ENCODE peak calls at places on chromosome 6, in four cellular contexts. One of them, this sample, is unnamed.

GRCh38 chr6:18019539-18020534 is 32.4 kb upstream of the KIF13A start:
- DNase-seq in bronchial epithelial cell: no peak
- DNase-seq in HFF-Myc: no peak
- DNase-seq in dorsolateral prefrontal cortex: no peak
- DNase-seq in this sample: no peak

GRCh38 chr6:143232849-143233248 is 172.2 kb downstream of the AIG1 start:
- DNase-seq in bronchial epithelial cell: peak
- DNase-seq in HFF-Myc: no peak
- DNase-seq in dorsolateral prefrontal cortex: no peak
- DNase-seq in this sample: peak

GRCh38 chr6:45543298-45544235 is 165.8 kb upstream of the SUPT3H start:
- DNase-seq in bronchial epithelial cell: peak
- DNase-seq in dorsolateral prefrontal cortex: no peak
- DNase-seq in HFF-Myc: no peak
- DNase-seq in this sample: peak

GRCh38 chr6:21885532-21886089 is 292.1 kb downstream of the SOX4 start:
- DNase-seq in HFF-Myc: peak
- DNase-seq in dorsolateral prefrontal cortex: peak
- DNase-seq in bronchial epithelial cell: peak
- DNase-seq in this sample: peak

GRCh38 chr6:90428514-90428913 is 131.9 kb upstream of the BACH2 start:
- DNase-seq in bronchial epithelial cell: peak
- DNase-seq in HFF-Myc: no peak
- DNase-seq in dorsolateral prefrontal cortex: no peak
- DNase-seq in this sample: no peak

GRCh38 chr6:37742401-37742760 is 44.7 kb upstream of the MDGA1 start:
- DNase-seq in dorsolateral prefrontal cortex: no peak
- DNase-seq in bronchial epithelial cell: no peak
- DNase-seq in HFF-Myc: no peak
- DNase-seq in this sample: no peak

GRCh38 chr6:1337791-1338190 is 25.9 kb downstream of the FOXQ1 start:
- DNase-seq in dorsolateral prefrontal cortex: no peak
- DNase-seq in bronchial epithelial cell: no peak
- DNase-seq in HFF-Myc: no peak
- DNase-seq in this sample: peak

GRCh38 chr6:92810913-92811312 is 608.4 kb downstream of the EPHA7 start:
- DNase-seq in dorsolateral prefrontal cortex: no peak
- DNase-seq in bronchial epithelial cell: peak
- DNase-seq in HFF-Myc: no peak
- DNase-seq in this sample: no peak

GRCh38 chr6:63882208-63882607 is 246.6 kb downstream of the PHF3 start:
- DNase-seq in dorsolateral prefrontal cortex: no peak
- DNase-seq in bronchial epithelial cell: no peak
- DNase-seq in HFF-Myc: no peak
- DNase-seq in this sample: no peak

GRCh38 chr6:2111162-2111677 is 134.2 kb downstream of the GMDS start:
- DNase-seq in bronchial epithelial cell: peak
- DNase-seq in HFF-Myc: no peak
- DNase-seq in dorsolateral prefrontal cortex: no peak
- DNase-seq in this sample: peak

GRCh38 chr6:34098045-34098936 is 47.6 kb downstream of the GRM4 start:
- DNase-seq in dorsolateral prefrontal cortex: no peak
- DNase-seq in HFF-Myc: no peak
- DNase-seq in bronchial epithelial cell: no peak
- DNase-seq in this sample: no peak

GRCh38 chr6:39416728-39417127 is 94.2 kb upstream of the KCNK16 start:
- DNase-seq in bronchial epithelial cell: peak
- DNase-seq in dorsolateral prefrontal cortex: no peak
- DNase-seq in HFF-Myc: peak
- DNase-seq in this sample: peak

GRCh38 chr6:28413681-28414080 is 14.1 kb upstream of the ZSCAN12 start:
- DNase-seq in dorsolateral prefrontal cortex: no peak
- DNase-seq in bronchial epithelial cell: no peak
- DNase-seq in HFF-Myc: no peak
- DNase-seq in this sample: no peak

GRCh38 chr6:40299666-40300065 is 287.5 kb downstream of the LRFN2 start:
- DNase-seq in dorsolateral prefrontal cortex: peak
- DNase-seq in bronchial epithelial cell: no peak
- DNase-seq in HFF-Myc: no peak
- DNase-seq in this sample: no peak

GRCh38 chr6:44493593-44493992 is 106.1 kb downstream of the CDC5L start:
- DNase-seq in dorsolateral prefrontal cortex: no peak
- DNase-seq in bronchial epithelial cell: no peak
- DNase-seq in HFF-Myc: no peak
- DNase-seq in this sample: no peak

GRCh38 chr6:44051516-44051915 is 75.7 kb downstream of the MRPL14 start:
- DNase-seq in bronchial epithelial cell: peak
- DNase-seq in HFF-Myc: no peak
- DNase-seq in dorsolateral prefrontal cortex: no peak
- DNase-seq in this sample: peak

GRCh38 chr6:130602151-130602770 is 224.9 kb upstream of the SMLR1 start:
- DNase-seq in HFF-Myc: peak
- DNase-seq in bronchial epithelial cell: peak
- DNase-seq in dorsolateral prefrontal cortex: no peak
- DNase-seq in this sample: peak

GRCh38 chr6:11766589-11767450 is 11.8 kb downstream of the ADTRP start:
- DNase-seq in bronchial epithelial cell: peak
- DNase-seq in dorsolateral prefrontal cortex: no peak
- DNase-seq in HFF-Myc: peak
- DNase-seq in this sample: peak

GRCh38 chr6:12296255-12296573 is 6.1 kb downstream of the EDN1 start:
- DNase-seq in HFF-Myc: peak
- DNase-seq in bronchial epithelial cell: peak
- DNase-seq in dorsolateral prefrontal cortex: no peak
- DNase-seq in this sample: peak

GRCh38 chr6:109446541-109446940 is 6.0 kb downstream of the SMPD2 start:
- DNase-seq in HFF-Myc: no peak
- DNase-seq in dorsolateral prefrontal cortex: no peak
- DNase-seq in bronchial epithelial cell: no peak
- DNase-seq in this sample: no peak

GRCh38 chr6:24630861-24631505 is 15.0 kb downstream of the KIAA0319 start:
- DNase-seq in HFF-Myc: no peak
- DNase-seq in dorsolateral prefrontal cortex: peak
- DNase-seq in bronchial epithelial cell: no peak
- DNase-seq in this sample: no peak

DNA sequence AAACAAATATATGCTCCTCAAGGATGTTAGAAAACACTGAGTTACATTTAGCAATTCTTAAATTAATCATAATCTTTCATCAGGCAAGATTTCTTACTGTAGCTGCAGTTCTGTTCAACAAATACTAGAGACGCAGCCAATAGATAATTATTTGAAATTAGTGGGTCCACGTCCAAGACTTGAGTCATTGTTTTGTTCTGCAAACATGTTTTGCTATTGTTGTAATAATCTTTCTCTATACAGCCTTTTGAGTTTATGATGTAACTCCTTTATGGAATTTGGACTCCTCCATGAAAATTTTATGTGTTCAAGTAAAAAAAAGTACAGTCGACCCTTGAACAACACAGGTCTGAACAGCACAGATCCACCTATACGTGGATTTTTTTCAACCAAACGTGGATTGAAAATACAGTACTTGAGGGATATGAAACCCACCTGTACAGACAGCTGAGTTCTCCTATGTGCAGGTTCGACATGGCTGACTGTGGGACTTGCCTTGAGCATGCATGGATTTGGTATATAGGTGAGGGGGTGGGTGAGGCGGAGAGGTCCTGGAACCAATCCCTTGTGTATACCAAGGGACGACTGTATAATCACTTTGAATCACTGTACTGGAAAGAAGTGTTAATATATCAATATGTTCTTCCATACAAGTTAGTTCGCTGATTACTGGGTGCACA is 41.3 kb upstream of the SLC22A16 start:
- DNase-seq in bronchial epithelial cell: peak
- DNase-seq in dorsolateral prefrontal cortex: no peak
- DNase-seq in HFF-Myc: no peak
- DNase-seq in this sample: no peak
- TF ChIP-seq CTCF in bronchial epithelial cell: no peak
- TF ChIP-seq CTCF in dorsolateral prefrontal cortex: no peak
- TF ChIP-seq CTCF in HFF-Myc: no peak
- TF ChIP-seq CTCF in this sample: no peak

GRCh38 chr6:170279426-170279825 is 11.5 kb downstream of the DLL1 start:
- DNase-seq in dorsolateral prefrontal cortex: no peak
- DNase-seq in bronchial epithelial cell: peak
- DNase-seq in HFF-Myc: no peak
- DNase-seq in this sample: no peak

GRCh38 chr6:170280689-170281045 is 10.2 kb downstream of the DLL1 start:
- DNase-seq in bronchial epithelial cell: no peak
- DNase-seq in dorsolateral prefrontal cortex: no peak
- DNase-seq in HFF-Myc: no peak
- DNase-seq in this sample: no peak

GRCh38 chr6:170278743-170279094 is 12.2 kb downstream of the DLL1 start:
- DNase-seq in bronchial epithelial cell: no peak
- DNase-seq in HFF-Myc: no peak
- DNase-seq in dorsolateral prefrontal cortex: no peak
- DNase-seq in this sample: no peak

GRCh38 chr6:170281331-170282292 is 9.3 kb downstream of the DLL1 start:
- DNase-seq in bronchial epithelial cell: no peak
- DNase-seq in dorsolateral prefrontal cortex: no peak
- DNase-seq in HFF-Myc: no peak
- DNase-seq in this sample: no peak

DNA sequence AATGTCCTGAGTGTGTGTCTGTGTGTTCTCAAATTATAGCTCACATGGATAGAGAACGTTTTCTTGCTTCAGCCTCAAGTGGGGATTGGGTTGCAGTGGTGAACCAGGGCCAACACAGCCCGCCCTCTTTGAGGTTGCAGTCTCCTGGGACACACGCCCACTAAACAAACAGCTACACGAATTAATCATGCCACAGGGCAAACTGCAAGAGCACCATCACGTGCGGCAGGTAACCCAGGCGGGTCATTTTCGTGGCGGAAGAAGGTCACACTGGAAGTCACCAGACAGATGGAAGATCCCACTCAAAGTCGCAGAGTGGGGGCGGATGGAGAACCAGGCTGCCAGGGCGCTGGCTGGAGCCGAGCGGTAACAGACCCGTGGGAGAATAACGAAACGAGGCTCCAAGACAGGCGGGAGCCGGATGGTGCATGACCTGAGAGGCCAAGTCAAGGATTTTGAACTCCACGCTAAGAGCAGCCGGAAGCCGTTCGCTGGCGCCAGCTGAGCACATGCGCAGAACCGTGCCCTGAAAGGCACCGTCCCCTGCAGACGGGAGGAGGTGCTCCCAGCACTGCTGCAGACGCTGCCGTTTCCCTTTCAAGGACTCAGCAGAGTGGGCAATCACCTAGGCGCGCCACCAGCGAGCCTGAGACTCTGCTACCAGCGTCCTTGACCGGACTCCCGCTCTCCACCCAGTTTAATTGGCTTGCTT is 10.7 kb downstream of the DLL1 start:
- DNase-seq in bronchial epithelial cell: peak
- DNase-seq in HFF-Myc: no peak
- DNase-seq in dorsolateral prefrontal cortex: peak
- DNase-seq in this sample: peak
- TF ChIP-seq CTCF in bronchial epithelial cell: peak
- TF ChIP-seq CTCF in HFF-Myc: no peak
- TF ChIP-seq CTCF in dorsolateral prefrontal cortex: no peak
- TF ChIP-seq CTCF in this sample: no peak

GRCh38 chr6:82365011-82365751 is 1.6 kb downstream of the TPBG start:
- DNase-seq in HFF-Myc: no peak
- DNase-seq in dorsolateral prefrontal cortex: no peak
- DNase-seq in bronchial epithelial cell: peak
- DNase-seq in this sample: peak
- TF ChIP-seq CTCF in HFF-Myc: no peak
- TF ChIP-seq CTCF in dorsolateral prefrontal cortex: no peak
- TF ChIP-seq CTCF in bronchial epithelial cell: peak
- TF ChIP-seq CTCF in this sample: peak

GRCh38 chr6:157821342-157822033 is 1.6 kb upstream of the SNX9 start:
- DNase-seq in dorsolateral prefrontal cortex: no peak
- DNase-seq in bronchial epithelial cell: no peak
- DNase-seq in HFF-Myc: no peak
- DNase-seq in this sample: no peak

GRCh38 chr6:157823001-157823522 is at the start of gene SNX9:
- DNase-seq in dorsolateral prefrontal cortex: peak
- DNase-seq in bronchial epithelial cell: peak
- DNase-seq in HFF-Myc: no peak
- DNase-seq in this sample: peak

GRCh38 chr6:157822221-157823000 is 635 bp upstream of the SNX9 start:
- DNase-seq in HFF-Myc: no peak
- DNase-seq in bronchial epithelial cell: no peak
- DNase-seq in dorsolateral prefrontal cortex: peak
- DNase-seq in this sample: peak

GRCh38 chr6:157825243-157825904 is 2.3 kb downstream of the SNX9 start:
- DNase-seq in HFF-Myc: no peak
- DNase-seq in dorsolateral prefrontal cortex: no peak
- DNase-seq in bronchial epithelial cell: no peak
- DNase-seq in this sample: no peak

GRCh38 chr6:157823523-157824370 is 701 bp downstream of the SNX9 start:
- DNase-seq in dorsolateral prefrontal cortex: peak
- DNase-seq in HFF-Myc: no peak
- DNase-seq in bronchial epithelial cell: peak
- DNase-seq in this sample: peak
- TF ChIP-seq CTCF in dorsolateral prefrontal cortex: no peak
- TF ChIP-seq CTCF in HFF-Myc: no peak
- TF ChIP-seq CTCF in bronchial epithelial cell: no peak
- TF ChIP-seq CTCF in this sample: no peak

DNA sequence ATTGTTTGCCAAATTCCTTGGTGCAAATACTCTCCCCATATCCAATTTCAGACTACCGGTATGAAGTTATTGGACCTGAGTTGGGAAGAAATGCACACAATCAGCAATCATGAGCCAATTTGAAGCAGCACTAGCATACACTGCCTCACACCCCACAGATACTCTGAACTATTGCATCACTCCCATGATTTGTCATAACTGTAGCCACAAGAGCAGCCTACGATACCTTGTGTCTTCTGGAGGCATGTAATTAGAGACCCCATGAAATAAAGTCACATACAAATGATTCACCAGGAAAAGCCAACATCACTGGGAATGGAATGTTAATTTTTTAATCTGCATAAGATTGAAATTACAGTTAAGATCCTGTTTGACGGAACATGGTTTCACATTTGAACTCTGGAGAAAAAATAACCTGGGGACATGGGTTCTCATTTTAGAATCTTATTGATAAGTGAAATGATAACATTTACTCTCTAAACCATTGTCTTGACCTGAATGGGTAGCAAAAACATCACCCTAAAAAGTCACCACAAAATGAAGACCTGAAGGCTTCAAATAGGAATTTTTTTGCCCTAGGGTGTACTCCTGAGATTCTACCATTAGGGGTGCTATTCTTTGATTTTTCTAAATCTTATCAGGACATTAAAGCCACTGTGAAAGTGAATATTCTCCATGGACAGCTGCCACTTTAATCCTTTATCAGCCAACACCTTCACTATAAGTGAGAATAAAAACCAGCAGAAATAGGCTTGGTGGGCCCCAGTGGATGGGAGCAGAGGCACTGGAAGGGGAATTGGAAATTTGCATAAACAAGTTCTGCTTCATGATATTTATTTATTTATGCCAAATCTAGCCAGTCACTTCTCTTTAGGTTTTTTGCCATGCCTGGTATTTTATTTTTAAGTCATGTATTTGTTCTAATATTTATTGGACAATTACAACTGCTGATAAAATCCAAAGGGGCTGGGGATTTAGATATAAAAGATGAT is 34.5 kb upstream of the HBS1L start:
- DNase-seq in dorsolateral prefrontal cortex: no peak
- DNase-seq in HFF-Myc: peak
- DNase-seq in bronchial epithelial cell: peak
- DNase-seq in this sample: peak
- TF ChIP-seq CTCF in dorsolateral prefrontal cortex: peak
- TF ChIP-seq CTCF in HFF-Myc: peak
- TF ChIP-seq CTCF in bronchial epithelial cell: peak
- TF ChIP-seq CTCF in this sample: peak

This sample was measured in AG10803.